ENCODE peak calls at places on chromosomes 5 and 9, in eight cellular contexts. Q, S, L, C, E, X, K and O are unnamed samples.

GRCh38 chr5:149853701-149854100 is 90.9 kb downstream of the PDE6A start:
- DNase-seq in Q (no peak), S (no peak), L (no peak), C (no peak), E (no peak), X (no peak), K (no peak), O (no peak)

GRCh38 chr9:134655591-134656333 is 14.2 kb downstream of the COL5A1 start:
- DNase-seq in Q (peak; percentile 23), S (no peak), L (no peak), C (no peak), E (no peak), X (no peak), K (peak; percentile 32), O (peak; percentile 30)

GRCh38 chr5:169814522-169814921 is 165.8 kb downstream of the INSYN2B start:
- DNase-seq in Q (no peak), S (no peak), L (no peak), C (no peak), E (no peak), X (no peak), K (no peak), O (no peak)

GRCh38 chr9:71349218-71349617 is 227.8 kb upstream of the TRPM3 start:
- DNase-seq in Q (no peak), S (no peak), L (no peak), C (no peak), E (no peak), X (no peak), K (peak; percentile 34), O (no peak)

GRCh38 chr5:126464959-126465358 is 41.8 kb downstream of the GRAMD2B start:
- DNase-seq in Q (no peak), S (no peak), L (no peak), C (no peak), E (no peak), X (no peak), K (no peak), O (no peak)

GRCh38 chr5:102998224-102998623 is 121.7 kb downstream of the GIN1 start:
- DNase-seq in Q (no peak), S (no peak), L (no peak), C (no peak), E (no peak), X (no peak), K (no peak), O (no peak)

GRCh38 chr5:5302201-5302600 is 120.3 kb upstream of the ICE1 start:
- DNase-seq in Q (no peak), S (no peak), L (no peak), C (no peak), E (no peak), X (no peak), K (no peak), O (no peak)

GRCh38 chr9:87793292-87793691 is 67.4 kb downstream of the CTSL start:
- DNase-seq in Q (no peak), S (no peak), L (peak; percentile 83), C (no peak), E (peak; percentile 27), X (peak; percentile 79), K (peak; percentile 84), O (no peak)

GRCh38 chr5:32538031-32538547 is 47.3 kb upstream of the SUB1 start:
- DNase-seq in Q (peak; percentile 74), S (no peak), L (no peak), C (peak; percentile 36), E (no peak), X (no peak), K (no peak), O (no peak)

GRCh38 chr9:128713941-128714573 is 9.9 kb downstream of the ZDHHC12 start:
- DNase-seq in Q (no peak), S (no peak), L (no peak), C (no peak), E (no peak), X (no peak), K (no peak), O (no peak)

GRCh38 chr9:112831969-112832368 is 58.7 kb downstream of the SLC46A2 start:
- DNase-seq in Q (no peak), S (no peak), L (no peak), C (no peak), E (no peak), X (no peak), K (no peak), O (no peak)

GRCh38 chr9:72006481-72006880 is 53.9 kb downstream of the C9orf57 start:
- DNase-seq in Q (no peak), S (no peak), L (peak; percentile 29), C (no peak), E (no peak), X (peak; percentile 24), K (peak; percentile 76), O (no peak)

GRCh38 chr9:71896762-71897161 is 14.2 kb downstream of the ABHD17B start:
- DNase-seq in Q (peak; percentile 39), S (no peak), L (no peak), C (no peak), E (no peak), X (no peak), K (no peak), O (no peak)

GRCh38 chr9:120187758-120188157 is 392.2 kb downstream of the CDK5RAP2 start:
- DNase-seq in Q (no peak), S (no peak), L (no peak), C (no peak), E (no peak), X (no peak), K (peak; percentile 4), O (peak; percentile 24)

GRCh38 chr5:76710991-76711390 is 4.9 kb upstream of the F2R start:
- DNase-seq in Q (no peak), S (no peak), L (no peak), C (no peak), E (no peak), X (no peak), K (peak; percentile 49), O (no peak)